ENCODE peak calls at places on chromosome 18, in four cellular contexts. N is AG09309; P is activated effector memory CD4-positive, alpha-beta T cell treated with Interleukin-2 at 50 U/mL for 16 hours; O is activated naive CD4-positive, alpha-beta T cell. A is an unnamed sample.

GRCh38 chr18:8978394-8978793 is 124.1 kb upstream of the NDUFV2 start:
- DNase-seq in N (no peak), P (no peak), O (no peak), A (no peak)

GRCh38 chr18:50218432-50219197 is 23.7 kb upstream of the MYO5B start:
- DNase-seq in N (no peak), P (no peak), O (no peak), A (peak)

GRCh38 chr18:11567391-11567790 is 42.0 kb upstream of the SLC35G4 start:
- DNase-seq in N (no peak), P (no peak), O (no peak), A (no peak)

GRCh38 chr18:70621710-70622109 is 332.9 kb downstream of the SOCS6 start:
- DNase-seq in N (no peak), P (peak), O (no peak), A (no peak)

GRCh38 chr18:78596794-78597193 is 382.8 kb upstream of the SALL3 start:
- DNase-seq in N (no peak), P (no peak), O (no peak), A (no peak)

GRCh38 chr18:12076424-12077140 is 17.1 kb upstream of the ANKRD62 start:
- DNase-seq in N (no peak), P (no peak), O (no peak), A (no peak)

GRCh38 chr18:39835303-39836030 is 2119.6 kb upstream of the PIK3C3 start:
- DNase-seq in N (no peak), P (no peak), O (no peak), A (no peak)

GRCh38 chr18:48715651-48716354 is 177.0 kb downstream of the CTIF start:
- DNase-seq in N (no peak), P (no peak), O (no peak), A (no peak)

GRCh38 chr18:2027026-2027425 is 544.3 kb downstream of the METTL4 start:
- DNase-seq in N (no peak), P (no peak), O (no peak), A (no peak)